ENCODE peak calls at places on chromosomes 7 and 10, in ten cellular contexts. One of them, this sample, is unnamed.

GRCh38 chr7:37234928-37235327 is 213.7 kb downstream of the ELMO1 start:
- DNase-seq in ELF-1: peak; percentile 34
- DNase-seq in mammary epithelial cell: peak; percentile 15
- DNase-seq in T-helper 9 cell: no peak
- DNase-seq in NCI-H774: no peak
- DNase-seq in astrocyte: no peak
- DNase-seq in right cardiac atrium: no peak
- DNase-seq in IMR-90: no peak
- DNase-seq in stimulated activated CD8-positive, alpha-beta memory T cell treated with anti-CD3 and anti-CD28 coated beads, Interleukin-7, amount 100 ng/mL, for 48 hours: no peak
- DNase-seq in GM12892: no peak
- DNase-seq in this sample: no peak

GRCh38 chr10:71253981-71254818 is 41.8 kb downstream of the UNC5B start:
- DNase-seq in right cardiac atrium: no peak
- DNase-seq in T-helper 9 cell: no peak
- DNase-seq in mammary epithelial cell: no peak
- DNase-seq in IMR-90: no peak
- DNase-seq in GM12892: no peak
- DNase-seq in NCI-H774: no peak
- DNase-seq in astrocyte: no peak
- DNase-seq in stimulated activated CD8-positive, alpha-beta memory T cell treated with anti-CD3 and anti-CD28 coated beads, Interleukin-7, amount 100 ng/mL, for 48 hours: no peak
- DNase-seq in ELF-1: no peak
- DNase-seq in this sample: no peak

GRCh38 chr10:131817866-131818509 is 82.8 kb upstream of the PPP2R2D start:
- DNase-seq in astrocyte: no peak
- DNase-seq in GM12892: no peak
- DNase-seq in T-helper 9 cell: no peak
- DNase-seq in IMR-90: no peak
- DNase-seq in ELF-1: no peak
- DNase-seq in right cardiac atrium: no peak
- DNase-seq in stimulated activated CD8-positive, alpha-beta memory T cell treated with anti-CD3 and anti-CD28 coated beads, Interleukin-7, amount 100 ng/mL, for 48 hours: no peak
- DNase-seq in NCI-H774: no peak
- DNase-seq in mammary epithelial cell: no peak
- DNase-seq in this sample: no peak

GRCh38 chr7:129553861-129554530 is 51.7 kb downstream of the SMKR1 start:
- DNase-seq in NCI-H774: peak; percentile 73
- DNase-seq in stimulated activated CD8-positive, alpha-beta memory T cell treated with anti-CD3 and anti-CD28 coated beads, Interleukin-7, amount 100 ng/mL, for 48 hours: no peak
- DNase-seq in GM12892: no peak
- DNase-seq in mammary epithelial cell: no peak
- DNase-seq in T-helper 9 cell: peak; percentile 11
- DNase-seq in right cardiac atrium: no peak
- DNase-seq in IMR-90: peak; percentile 64
- DNase-seq in astrocyte: peak; percentile 42
- DNase-seq in ELF-1: no peak
- DNase-seq in this sample: peak; percentile 6

GRCh38 chr7:37110641-37111421 is 337.8 kb downstream of the ELMO1 start:
- DNase-seq in ELF-1: no peak
- DNase-seq in astrocyte: no peak
- DNase-seq in IMR-90: no peak
- DNase-seq in GM12892: no peak
- DNase-seq in NCI-H774: no peak
- DNase-seq in stimulated activated CD8-positive, alpha-beta memory T cell treated with anti-CD3 and anti-CD28 coated beads, Interleukin-7, amount 100 ng/mL, for 48 hours: no peak
- DNase-seq in right cardiac atrium: no peak
- DNase-seq in T-helper 9 cell: no peak
- DNase-seq in mammary epithelial cell: no peak
- DNase-seq in this sample: peak; percentile 17

GRCh38 chr7:1192171-1192676 is 32.2 kb upstream of the ZFAND2A start:
- DNase-seq in mammary epithelial cell: peak; percentile 59
- DNase-seq in NCI-H774: no peak
- DNase-seq in IMR-90: peak; percentile 95
- DNase-seq in stimulated activated CD8-positive, alpha-beta memory T cell treated with anti-CD3 and anti-CD28 coated beads, Interleukin-7, amount 100 ng/mL, for 48 hours: no peak
- DNase-seq in GM12892: no peak
- DNase-seq in astrocyte: peak; percentile 63
- DNase-seq in T-helper 9 cell: no peak
- DNase-seq in right cardiac atrium: no peak
- DNase-seq in ELF-1: no peak
- DNase-seq in this sample: peak; percentile 68

GRCh38 chr10:98242823-98243222 is 25.2 kb downstream of the LOXL4 start:
- DNase-seq in ELF-1: no peak
- DNase-seq in IMR-90: peak; percentile 56
- DNase-seq in stimulated activated CD8-positive, alpha-beta memory T cell treated with anti-CD3 and anti-CD28 coated beads, Interleukin-7, amount 100 ng/mL, for 48 hours: no peak
- DNase-seq in mammary epithelial cell: no peak
- DNase-seq in astrocyte: no peak
- DNase-seq in T-helper 9 cell: no peak
- DNase-seq in NCI-H774: no peak
- DNase-seq in GM12892: no peak
- DNase-seq in right cardiac atrium: no peak
- DNase-seq in this sample: no peak

GRCh38 chr10:75103881-75104686 is 7.4 kb upstream of the SAMD8 start:
- DNase-seq in T-helper 9 cell: no peak
- DNase-seq in GM12892: no peak
- DNase-seq in mammary epithelial cell: peak; percentile 41
- DNase-seq in astrocyte: no peak
- DNase-seq in NCI-H774: no peak
- DNase-seq in stimulated activated CD8-positive, alpha-beta memory T cell treated with anti-CD3 and anti-CD28 coated beads, Interleukin-7, amount 100 ng/mL, for 48 hours: no peak
- DNase-seq in right cardiac atrium: no peak
- DNase-seq in ELF-1: no peak
- DNase-seq in IMR-90: no peak
- DNase-seq in this sample: no peak

GRCh38 chr7:71491331-71491730 is 359.4 kb downstream of the GALNT17 start:
- DNase-seq in T-helper 9 cell: no peak
- DNase-seq in mammary epithelial cell: no peak
- DNase-seq in GM12892: no peak
- DNase-seq in ELF-1: no peak
- DNase-seq in NCI-H774: no peak
- DNase-seq in astrocyte: no peak
- DNase-seq in stimulated activated CD8-positive, alpha-beta memory T cell treated with anti-CD3 and anti-CD28 coated beads, Interleukin-7, amount 100 ng/mL, for 48 hours: no peak
- DNase-seq in IMR-90: no peak
- DNase-seq in right cardiac atrium: no peak
- DNase-seq in this sample: no peak

GRCh38 chr7:20331231-20331880 is 656 bp downstream of the ITGB8 start:
- DNase-seq in mammary epithelial cell: no peak
- DNase-seq in T-helper 9 cell: no peak
- DNase-seq in ELF-1: peak; percentile 80
- DNase-seq in stimulated activated CD8-positive, alpha-beta memory T cell treated with anti-CD3 and anti-CD28 coated beads, Interleukin-7, amount 100 ng/mL, for 48 hours: no peak
- DNase-seq in NCI-H774: peak; percentile 32
- DNase-seq in GM12892: peak; percentile 34
- DNase-seq in right cardiac atrium: peak; percentile 42
- DNase-seq in astrocyte: no peak
- DNase-seq in IMR-90: peak; percentile 18
- DNase-seq in this sample: peak; percentile 57

GRCh38 chr10:49092477-49092876 is 22.8 kb downstream of the VSTM4 start:
- DNase-seq in T-helper 9 cell: no peak
- DNase-seq in right cardiac atrium: peak; percentile 4
- DNase-seq in stimulated activated CD8-positive, alpha-beta memory T cell treated with anti-CD3 and anti-CD28 coated beads, Interleukin-7, amount 100 ng/mL, for 48 hours: no peak
- DNase-seq in GM12892: no peak
- DNase-seq in IMR-90: no peak
- DNase-seq in mammary epithelial cell: no peak
- DNase-seq in NCI-H774: no peak
- DNase-seq in astrocyte: no peak
- DNase-seq in ELF-1: no peak
- DNase-seq in this sample: no peak

GRCh38 chr7:30733691-30734090 is 18.2 kb upstream of the INMT start:
- DNase-seq in stimulated activated CD8-positive, alpha-beta memory T cell treated with anti-CD3 and anti-CD28 coated beads, Interleukin-7, amount 100 ng/mL, for 48 hours: no peak
- DNase-seq in right cardiac atrium: no peak
- DNase-seq in astrocyte: no peak
- DNase-seq in mammary epithelial cell: no peak
- DNase-seq in NCI-H774: no peak
- DNase-seq in GM12892: no peak
- DNase-seq in T-helper 9 cell: no peak
- DNase-seq in IMR-90: no peak
- DNase-seq in ELF-1: no peak
- DNase-seq in this sample: no peak

This sample was measured in MG63.